ENCODE peak calls at places on chromosomes 4 and X, in nine cellular contexts. One of them, this sample, is unnamed.

GRCh38 chrX:128464091-128464490 is 411.9 kb upstream of the ACTRT1 start:
- DNase-seq in sigmoid colon: no peak
- DNase-seq in activated CD8-positive, alpha-beta memory T cell treated with anti-CD3 and anti-CD28 coated beads for 24 hours: no peak
- DNase-seq in activated effector memory CD4-positive, alpha-beta T cell treated with Interleukin-2 at 50 U/mL for 16 hours: no peak
- DNase-seq in testis: no peak
- DNase-seq in stimulated activated CD8-positive, alpha-beta memory T cell treated with anti-CD3 and anti-CD28 coated beads, Interleukin-4, amount 100 ng/mL, for 48 hours: no peak
- DNase-seq in H4: no peak
- DNase-seq in GM18507: no peak
- DNase-seq in activated CD4-positive, alpha-beta T cell treated with anti-CD3 and anti-CD28 coated beads for 48 hours: no peak
- DNase-seq in this sample: no peak

GRCh38 chrX:27890611-27891010 is 82.8 kb downstream of the MAGEB10 start:
- DNase-seq in sigmoid colon: no peak
- DNase-seq in activated CD8-positive, alpha-beta memory T cell treated with anti-CD3 and anti-CD28 coated beads for 24 hours: no peak
- DNase-seq in activated effector memory CD4-positive, alpha-beta T cell treated with Interleukin-2 at 50 U/mL for 16 hours: no peak
- DNase-seq in testis: no peak
- DNase-seq in stimulated activated CD8-positive, alpha-beta memory T cell treated with anti-CD3 and anti-CD28 coated beads, Interleukin-4, amount 100 ng/mL, for 48 hours: no peak
- DNase-seq in H4: peak
- DNase-seq in GM18507: no peak
- DNase-seq in activated CD4-positive, alpha-beta T cell treated with anti-CD3 and anti-CD28 coated beads for 48 hours: no peak
- DNase-seq in this sample: no peak

GRCh38 chrX:25721564-25721963 is 416.6 kb upstream of the MAGEB18 start:
- DNase-seq in sigmoid colon: no peak
- DNase-seq in activated CD8-positive, alpha-beta memory T cell treated with anti-CD3 and anti-CD28 coated beads for 24 hours: no peak
- DNase-seq in activated effector memory CD4-positive, alpha-beta T cell treated with Interleukin-2 at 50 U/mL for 16 hours: no peak
- DNase-seq in testis: no peak
- DNase-seq in stimulated activated CD8-positive, alpha-beta memory T cell treated with anti-CD3 and anti-CD28 coated beads, Interleukin-4, amount 100 ng/mL, for 48 hours: no peak
- DNase-seq in H4: peak
- DNase-seq in GM18507: no peak
- DNase-seq in activated CD4-positive, alpha-beta T cell treated with anti-CD3 and anti-CD28 coated beads for 48 hours: no peak
- DNase-seq in this sample: no peak

GRCh38 chrX:151596282-151596681 is 32.8 kb downstream of the PASD1 start:
- DNase-seq in sigmoid colon: no peak
- DNase-seq in activated CD8-positive, alpha-beta memory T cell treated with anti-CD3 and anti-CD28 coated beads for 24 hours: no peak
- DNase-seq in activated effector memory CD4-positive, alpha-beta T cell treated with Interleukin-2 at 50 U/mL for 16 hours: no peak
- DNase-seq in testis: no peak
- DNase-seq in stimulated activated CD8-positive, alpha-beta memory T cell treated with anti-CD3 and anti-CD28 coated beads, Interleukin-4, amount 100 ng/mL, for 48 hours: no peak
- DNase-seq in H4: peak
- DNase-seq in GM18507: no peak
- DNase-seq in activated CD4-positive, alpha-beta T cell treated with anti-CD3 and anti-CD28 coated beads for 48 hours: no peak
- DNase-seq in this sample: no peak

GRCh38 chrX:46626566-46626965 is 53.0 kb downstream of the CHST7 start:
- DNase-seq in sigmoid colon: no peak
- DNase-seq in activated CD8-positive, alpha-beta memory T cell treated with anti-CD3 and anti-CD28 coated beads for 24 hours: no peak
- DNase-seq in activated effector memory CD4-positive, alpha-beta T cell treated with Interleukin-2 at 50 U/mL for 16 hours: no peak
- DNase-seq in testis: no peak
- DNase-seq in stimulated activated CD8-positive, alpha-beta memory T cell treated with anti-CD3 and anti-CD28 coated beads, Interleukin-4, amount 100 ng/mL, for 48 hours: no peak
- DNase-seq in H4: no peak
- DNase-seq in GM18507: no peak
- DNase-seq in activated CD4-positive, alpha-beta T cell treated with anti-CD3 and anti-CD28 coated beads for 48 hours: peak
- DNase-seq in this sample: no peak

GRCh38 chr4:125837493-125838238 is 522.9 kb downstream of the FAT4 start:
- DNase-seq in sigmoid colon: no peak
- DNase-seq in activated CD8-positive, alpha-beta memory T cell treated with anti-CD3 and anti-CD28 coated beads for 24 hours: no peak
- DNase-seq in activated effector memory CD4-positive, alpha-beta T cell treated with Interleukin-2 at 50 U/mL for 16 hours: no peak
- DNase-seq in testis: no peak
- DNase-seq in stimulated activated CD8-positive, alpha-beta memory T cell treated with anti-CD3 and anti-CD28 coated beads, Interleukin-4, amount 100 ng/mL, for 48 hours: no peak
- DNase-seq in H4: no peak
- DNase-seq in GM18507: no peak
- DNase-seq in activated CD4-positive, alpha-beta T cell treated with anti-CD3 and anti-CD28 coated beads for 48 hours: no peak
- DNase-seq in this sample: no peak

GRCh38 chrX:111555559-111555958 is 44.1 kb downstream of the SERTM2 start:
- DNase-seq in sigmoid colon: no peak
- DNase-seq in activated CD8-positive, alpha-beta memory T cell treated with anti-CD3 and anti-CD28 coated beads for 24 hours: no peak
- DNase-seq in activated effector memory CD4-positive, alpha-beta T cell treated with Interleukin-2 at 50 U/mL for 16 hours: no peak
- DNase-seq in testis: no peak
- DNase-seq in stimulated activated CD8-positive, alpha-beta memory T cell treated with anti-CD3 and anti-CD28 coated beads, Interleukin-4, amount 100 ng/mL, for 48 hours: no peak
- DNase-seq in H4: no peak
- DNase-seq in GM18507: no peak
- DNase-seq in activated CD4-positive, alpha-beta T cell treated with anti-CD3 and anti-CD28 coated beads for 48 hours: no peak
- DNase-seq in this sample: no peak

GRCh38 chr4:87930629-87931028 is 44.9 kb upstream of the SPP1 start:
- DNase-seq in sigmoid colon: no peak
- DNase-seq in activated CD8-positive, alpha-beta memory T cell treated with anti-CD3 and anti-CD28 coated beads for 24 hours: no peak
- DNase-seq in activated effector memory CD4-positive, alpha-beta T cell treated with Interleukin-2 at 50 U/mL for 16 hours: no peak
- DNase-seq in testis: no peak
- DNase-seq in stimulated activated CD8-positive, alpha-beta memory T cell treated with anti-CD3 and anti-CD28 coated beads, Interleukin-4, amount 100 ng/mL, for 48 hours: no peak
- DNase-seq in H4: no peak
- DNase-seq in GM18507: no peak
- DNase-seq in activated CD4-positive, alpha-beta T cell treated with anti-CD3 and anti-CD28 coated beads for 48 hours: no peak
- DNase-seq in this sample: no peak

GRCh38 chr4:139537292-139537691 is 18.7 kb downstream of the SETD7 start:
- DNase-seq in sigmoid colon: no peak
- DNase-seq in activated CD8-positive, alpha-beta memory T cell treated with anti-CD3 and anti-CD28 coated beads for 24 hours: no peak
- DNase-seq in activated effector memory CD4-positive, alpha-beta T cell treated with Interleukin-2 at 50 U/mL for 16 hours: no peak
- DNase-seq in testis: no peak
- DNase-seq in stimulated activated CD8-positive, alpha-beta memory T cell treated with anti-CD3 and anti-CD28 coated beads, Interleukin-4, amount 100 ng/mL, for 48 hours: no peak
- DNase-seq in H4: no peak
- DNase-seq in GM18507: no peak
- DNase-seq in activated CD4-positive, alpha-beta T cell treated with anti-CD3 and anti-CD28 coated beads for 48 hours: no peak
- DNase-seq in this sample: no peak

GRCh38 chr4:39637572-39638357 is 900 bp downstream of the SMIM14 start:
- DNase-seq in sigmoid colon: peak
- DNase-seq in activated CD8-positive, alpha-beta memory T cell treated with anti-CD3 and anti-CD28 coated beads for 24 hours: peak
- DNase-seq in activated effector memory CD4-positive, alpha-beta T cell treated with Interleukin-2 at 50 U/mL for 16 hours: peak
- DNase-seq in testis: peak
- DNase-seq in stimulated activated CD8-positive, alpha-beta memory T cell treated with anti-CD3 and anti-CD28 coated beads, Interleukin-4, amount 100 ng/mL, for 48 hours: peak
- DNase-seq in H4: peak
- DNase-seq in GM18507: no peak
- DNase-seq in activated CD4-positive, alpha-beta T cell treated with anti-CD3 and anti-CD28 coated beads for 48 hours: peak
- DNase-seq in this sample: peak

GRCh38 chr4:182806259-182807252 is 110.6 kb downstream of the DCTD start:
- DNase-seq in sigmoid colon: peak
- DNase-seq in activated CD8-positive, alpha-beta memory T cell treated with anti-CD3 and anti-CD28 coated beads for 24 hours: peak
- DNase-seq in activated effector memory CD4-positive, alpha-beta T cell treated with Interleukin-2 at 50 U/mL for 16 hours: peak
- DNase-seq in testis: peak
- DNase-seq in stimulated activated CD8-positive, alpha-beta memory T cell treated with anti-CD3 and anti-CD28 coated beads, Interleukin-4, amount 100 ng/mL, for 48 hours: peak
- DNase-seq in H4: peak
- DNase-seq in GM18507: peak
- DNase-seq in activated CD4-positive, alpha-beta T cell treated with anti-CD3 and anti-CD28 coated beads for 48 hours: peak
- DNase-seq in this sample: peak

GRCh38 chr4:47913858-47914218 is 545 bp downstream of the NFXL1 start:
- DNase-seq in sigmoid colon: peak
- DNase-seq in activated CD8-positive, alpha-beta memory T cell treated with anti-CD3 and anti-CD28 coated beads for 24 hours: peak
- DNase-seq in activated effector memory CD4-positive, alpha-beta T cell treated with Interleukin-2 at 50 U/mL for 16 hours: peak
- DNase-seq in testis: peak
- DNase-seq in stimulated activated CD8-positive, alpha-beta memory T cell treated with anti-CD3 and anti-CD28 coated beads, Interleukin-4, amount 100 ng/mL, for 48 hours: peak
- DNase-seq in H4: peak
- DNase-seq in GM18507: no peak
- DNase-seq in activated CD4-positive, alpha-beta T cell treated with anti-CD3 and anti-CD28 coated beads for 48 hours: peak
- DNase-seq in this sample: no peak

GRCh38 chrX:134431894-134432293 is 28.1 kb upstream of the HPRT1 start:
- DNase-seq in sigmoid colon: no peak
- DNase-seq in activated CD8-positive, alpha-beta memory T cell treated with anti-CD3 and anti-CD28 coated beads for 24 hours: no peak
- DNase-seq in activated effector memory CD4-positive, alpha-beta T cell treated with Interleukin-2 at 50 U/mL for 16 hours: no peak
- DNase-seq in testis: no peak
- DNase-seq in stimulated activated CD8-positive, alpha-beta memory T cell treated with anti-CD3 and anti-CD28 coated beads, Interleukin-4, amount 100 ng/mL, for 48 hours: no peak
- DNase-seq in H4: no peak
- DNase-seq in GM18507: no peak
- DNase-seq in activated CD4-positive, alpha-beta T cell treated with anti-CD3 and anti-CD28 coated beads for 48 hours: peak
- DNase-seq in this sample: no peak

GRCh38 chrX:17057209-17057608 is 110.8 kb downstream of the REPS2 start:
- DNase-seq in sigmoid colon: no peak
- DNase-seq in activated CD8-positive, alpha-beta memory T cell treated with anti-CD3 and anti-CD28 coated beads for 24 hours: no peak
- DNase-seq in activated effector memory CD4-positive, alpha-beta T cell treated with Interleukin-2 at 50 U/mL for 16 hours: no peak
- DNase-seq in testis: no peak
- DNase-seq in stimulated activated CD8-positive, alpha-beta memory T cell treated with anti-CD3 and anti-CD28 coated beads, Interleukin-4, amount 100 ng/mL, for 48 hours: no peak
- DNase-seq in H4: no peak
- DNase-seq in GM18507: no peak
- DNase-seq in activated CD4-positive, alpha-beta T cell treated with anti-CD3 and anti-CD28 coated beads for 48 hours: no peak
- DNase-seq in this sample: no peak

GRCh38 chr4:4260185-4260751 is 12.2 kb upstream of the TMEM128 start:
- DNase-seq in sigmoid colon: no peak
- DNase-seq in activated CD8-positive, alpha-beta memory T cell treated with anti-CD3 and anti-CD28 coated beads for 24 hours: no peak
- DNase-seq in activated effector memory CD4-positive, alpha-beta T cell treated with Interleukin-2 at 50 U/mL for 16 hours: no peak
- DNase-seq in testis: peak
- DNase-seq in stimulated activated CD8-positive, alpha-beta memory T cell treated with anti-CD3 and anti-CD28 coated beads, Interleukin-4, amount 100 ng/mL, for 48 hours: no peak
- DNase-seq in H4: peak
- DNase-seq in GM18507: no peak
- DNase-seq in activated CD4-positive, alpha-beta T cell treated with anti-CD3 and anti-CD28 coated beads for 48 hours: no peak
- DNase-seq in this sample: no peak

GRCh38 chrX:2474963-2475726 is 25.6 kb downstream of the DHRSX start:
- DNase-seq in sigmoid colon: no peak
- DNase-seq in activated CD8-positive, alpha-beta memory T cell treated with anti-CD3 and anti-CD28 coated beads for 24 hours: no peak
- DNase-seq in activated effector memory CD4-positive, alpha-beta T cell treated with Interleukin-2 at 50 U/mL for 16 hours: no peak
- DNase-seq in testis: peak
- DNase-seq in stimulated activated CD8-positive, alpha-beta memory T cell treated with anti-CD3 and anti-CD28 coated beads, Interleukin-4, amount 100 ng/mL, for 48 hours: no peak
- DNase-seq in H4: no peak
- DNase-seq in GM18507: no peak
- DNase-seq in activated CD4-positive, alpha-beta T cell treated with anti-CD3 and anti-CD28 coated beads for 48 hours: no peak
- DNase-seq in this sample: no peak

GRCh38 chrX:40281341-40282005 is 183.7 kb upstream of the BCOR start:
- DNase-seq in sigmoid colon: no peak
- DNase-seq in activated CD8-positive, alpha-beta memory T cell treated with anti-CD3 and anti-CD28 coated beads for 24 hours: no peak
- DNase-seq in activated effector memory CD4-positive, alpha-beta T cell treated with Interleukin-2 at 50 U/mL for 16 hours: no peak
- DNase-seq in testis: no peak
- DNase-seq in stimulated activated CD8-positive, alpha-beta memory T cell treated with anti-CD3 and anti-CD28 coated beads, Interleukin-4, amount 100 ng/mL, for 48 hours: peak
- DNase-seq in H4: no peak
- DNase-seq in GM18507: no peak
- DNase-seq in activated CD4-positive, alpha-beta T cell treated with anti-CD3 and anti-CD28 coated beads for 48 hours: no peak
- DNase-seq in this sample: no peak

GRCh38 chr4:7074423-7074822 is 6.6 kb upstream of the GRPEL1 start:
- DNase-seq in sigmoid colon: no peak
- DNase-seq in activated CD8-positive, alpha-beta memory T cell treated with anti-CD3 and anti-CD28 coated beads for 24 hours: no peak
- DNase-seq in activated effector memory CD4-positive, alpha-beta T cell treated with Interleukin-2 at 50 U/mL for 16 hours: no peak
- DNase-seq in testis: no peak
- DNase-seq in stimulated activated CD8-positive, alpha-beta memory T cell treated with anti-CD3 and anti-CD28 coated beads, Interleukin-4, amount 100 ng/mL, for 48 hours: no peak
- DNase-seq in H4: no peak
- DNase-seq in GM18507: no peak
- DNase-seq in activated CD4-positive, alpha-beta T cell treated with anti-CD3 and anti-CD28 coated beads for 48 hours: no peak
- DNase-seq in this sample: no peak

GRCh38 chrX:11190745-11191510 is 79.8 kb downstream of the HCCS start:
- DNase-seq in sigmoid colon: no peak
- DNase-seq in activated CD8-positive, alpha-beta memory T cell treated with anti-CD3 and anti-CD28 coated beads for 24 hours: no peak
- DNase-seq in activated effector memory CD4-positive, alpha-beta T cell treated with Interleukin-2 at 50 U/mL for 16 hours: no peak
- DNase-seq in testis: no peak
- DNase-seq in stimulated activated CD8-positive, alpha-beta memory T cell treated with anti-CD3 and anti-CD28 coated beads, Interleukin-4, amount 100 ng/mL, for 48 hours: no peak
- DNase-seq in H4: no peak
- DNase-seq in GM18507: no peak
- DNase-seq in activated CD4-positive, alpha-beta T cell treated with anti-CD3 and anti-CD28 coated beads for 48 hours: no peak
- DNase-seq in this sample: no peak